ENCODE peak calls at places on chromosome 21, in eight cellular contexts. R is endodermal cell, G is kidney epithelial cell, W is body of pancreas, K is fibroblast of lung, B is GM23338, A is left lung, L is pancreas. Q is an unnamed sample.

GRCh38 chr21:44884059-44884458 is 10.6 kb upstream of the PTTG1IP start:
- DNase-seq in A (peak; percentile 68), G (no peak), K (no peak), L (no peak), R (no peak), W (no peak), B (no peak), Q (no peak)

GRCh38 chr21:42666023-42666747 is 12.8 kb downstream of the PDE9A start:
- DNase-seq in L (no peak), G (no peak), A (peak; percentile 70), B (peak; percentile 47), K (no peak), W (no peak), R (peak; percentile 85), Q (no peak)

GRCh38 chr21:45894107-45894810 is 87.3 kb upstream of the COL6A1 start:
- DNase-seq in G (no peak), K (peak; percentile 81), A (peak; percentile 69), W (no peak), R (no peak), L (no peak), B (no peak), Q (peak; percentile 73)

GRCh38 chr21:45085700-45086099 is 11.3 kb downstream of the ADARB1 start:
- DNase-seq in B (no peak), K (no peak), A (no peak), L (no peak), W (no peak), R (no peak), G (no peak), Q (no peak)

GRCh38 chr21:45990741-45991605 is 9.4 kb downstream of the COL6A1 start:
- DNase-seq in G (no peak), R (peak; percentile 38), L (peak; percentile 21), A (peak; percentile 75), W (no peak), K (no peak), B (no peak), Q (peak; percentile 52)

GRCh38 chr21:46069719-46070279 is 28.1 kb upstream of the COL6A2 start:
- DNase-seq in B (no peak), R (peak; percentile 26), G (no peak), W (no peak), K (no peak), L (no peak), A (peak; percentile 43), Q (peak; percentile 23)

GRCh38 chr21:16838330-16838729 is 674.5 kb upstream of the CXADR start:
- DNase-seq in B (no peak), R (no peak), L (no peak), G (no peak), K (peak; percentile 57), A (no peak), W (no peak), Q (no peak)

GRCh38 chr21:46664316-46664995 is 29.0 kb downstream of the PRMT2 start:
- DNase-seq in B (no peak), G (no peak), A (no peak), R (no peak), W (no peak), L (no peak), K (no peak), Q (no peak)

GRCh38 chr21:46295996-46296752 is 10.0 kb downstream of the YBEY start:
- DNase-seq in G (no peak), W (peak; percentile 59), A (peak; percentile 90), K (peak; percentile 40), B (peak; percentile 59), L (no peak), R (peak; percentile 73), Q (peak; percentile 89)

GRCh38 chr21:42233067-42233981 is 14.4 kb downstream of the ABCG1 start:
- DNase-seq in K (no peak), W (peak; percentile 59), R (peak; percentile 68), B (peak; percentile 49), G (no peak), L (peak; percentile 45), A (no peak), Q (peak; percentile 89)

GRCh38 chr21:16279658-16280581 is 550.1 kb downstream of the USP25 start:
- DNase-seq in B (peak; percentile 62), W (no peak), G (no peak), K (peak; percentile 80), A (no peak), R (peak; percentile 61), L (no peak), Q (peak; percentile 19)

GRCh38 chr21:45937721-45938452 is 43.7 kb upstream of the COL6A1 start:
- DNase-seq in L (no peak), B (no peak), A (peak; percentile 63), G (no peak), W (no peak), R (no peak), K (no peak), Q (no peak)

GRCh38 chr21:41477641-41478318 is 30.2 kb downstream of the TMPRSS2 start:
- DNase-seq in A (no peak), B (peak; percentile 62), W (peak; percentile 79), L (no peak), R (peak; percentile 64), K (peak; percentile 33), G (no peak), Q (no peak)

GRCh38 chr21:14074177-14074576 is 136.6 kb downstream of the LIPI start:
- DNase-seq in R (no peak), L (no peak), A (peak; percentile 61), G (no peak), W (no peak), K (no peak), B (no peak), Q (no peak)

GRCh38 chr21:44616591-44616926 is 4.7 kb downstream of the KRTAP10-8 start:
- DNase-seq in A (peak; percentile 69), B (no peak), W (no peak), K (no peak), G (no peak), R (no peak), L (no peak), Q (no peak)

GRCh38 chr21:16193758-16194606 is 464.2 kb downstream of the USP25 start:
- DNase-seq in R (peak; percentile 68), A (peak; percentile 38), B (peak; percentile 77), W (peak; percentile 33), K (peak; percentile 93), L (no peak), G (peak; percentile 25), Q (peak; percentile 77)

GRCh38 chr21:45816794-45817193 is 164.8 kb upstream of the COL6A1 start:
- DNase-seq in G (no peak), A (no peak), K (no peak), W (no peak), L (no peak), R (no peak), B (no peak), Q (no peak)

GRCh38 chr21:23111070-23111605 is 2112.9 kb downstream of the NCAM2 start:
- DNase-seq in A (no peak), L (no peak), R (no peak), G (peak; percentile 2), K (no peak), W (no peak), B (no peak), Q (no peak)

GRCh38 chr21:30329203-30329868 is 8.2 kb downstream of the KRTAP27-1 start:
- DNase-seq in R (no peak), A (no peak), W (no peak), B (no peak), K (peak; percentile 1), L (no peak), G (no peak), Q (no peak)

GRCh38 chr21:45074818-45075605 is 632 bp downstream of the ADARB1 start:
- DNase-seq in L (peak; percentile 50), G (no peak), B (peak; percentile 69), A (peak; percentile 84), R (peak; percentile 83), K (peak; percentile 51), W (peak; percentile 31), Q (no peak)

GRCh38 chr21:42905195-42905594 is 12.1 kb downstream of the NDUFV3 start:
- DNase-seq in A (no peak), K (no peak), W (no peak), B (no peak), G (no peak), R (no peak), L (no peak), Q (no peak)

GRCh38 chr21:15659768-15660423 is 69.9 kb upstream of the USP25 start:
- DNase-seq in B (no peak), W (no peak), L (no peak), A (no peak), R (no peak), G (peak; percentile 72), K (no peak), Q (no peak)

GRCh38 chr21:40990366-40990765 is 143.4 kb upstream of the DSCAM start:
- DNase-seq in K (no peak), A (peak; percentile 64), R (no peak), G (no peak), W (no peak), B (no peak), L (no peak), Q (no peak)

GRCh38 chr21:35051287-35051818 is 2.3 kb upstream of the RUNX1 start:
- DNase-seq in L (peak; percentile 76), K (peak; percentile 90), G (no peak), A (peak; percentile 95), R (peak; percentile 92), W (peak; percentile 87), B (peak; percentile 89), Q (peak; percentile 94)
- TF ChIP-seq CTCF in L (peak; percentile 18), K (peak; percentile 60), G (peak; percentile 60), A (peak; percentile 60), R (peak; percentile 83), W (peak; percentile 78), B (peak; percentile 69), Q (peak; percentile 71)

DNA sequence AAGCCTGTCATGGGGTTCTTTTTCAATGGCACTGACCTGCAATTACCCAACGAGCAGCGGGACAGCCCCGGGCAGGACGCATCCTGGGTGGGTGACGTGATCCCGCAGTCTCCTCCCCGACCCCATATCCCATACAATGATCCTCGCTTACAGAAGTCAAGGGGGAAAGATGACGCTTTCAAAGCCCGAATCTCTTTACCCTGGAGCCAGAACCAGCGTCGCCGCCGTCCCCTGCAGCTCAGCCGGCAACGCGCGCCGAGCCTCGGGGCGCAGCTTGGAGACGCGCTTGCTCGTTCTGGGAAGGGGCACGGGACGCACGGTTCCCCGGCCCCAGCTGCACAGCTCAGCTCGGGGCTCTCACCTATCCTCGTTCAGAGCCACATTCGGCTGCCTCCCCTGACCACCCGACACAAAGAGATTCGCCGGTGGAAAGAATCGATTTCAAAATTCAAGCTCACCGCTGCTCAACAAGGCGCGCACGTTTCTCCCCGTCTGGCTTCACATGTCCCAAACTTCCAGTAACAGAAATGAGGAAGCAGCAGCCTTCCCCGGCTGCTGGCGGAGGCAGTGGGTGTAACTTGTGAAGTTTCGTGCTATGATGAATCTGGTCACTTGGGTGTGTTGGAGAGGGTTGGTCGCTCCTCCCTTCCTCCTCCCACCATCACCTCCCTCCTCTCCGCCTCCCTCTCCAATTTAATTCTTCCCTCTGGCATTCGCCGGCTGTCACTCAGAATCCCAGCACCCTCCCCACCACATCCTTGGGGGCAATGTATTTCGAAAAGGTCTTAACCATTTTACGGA is at the start of gene TIAM1:
- DNase-seq in A (peak; percentile 80), L (no peak), G (no peak), B (peak; percentile 71), W (peak; percentile 16), R (peak; percentile 89), K (peak; percentile 88), Q (peak; percentile 58)
- H3K4me3 ChIP-seq in A (peak within 1 kb of the TSS; percentile 34), L (peak within 1 kb of the TSS; percentile 41), G (peak within 1 kb of the TSS; percentile 79), B (peak within 1 kb of the TSS; percentile 82), W (no peak within 1 kb of the TSS), R (peak within 1 kb of the TSS; percentile 91), K (peak within 1 kb of the TSS; percentile 27), Q (peak within 1 kb of the TSS; percentile 50)

GRCh38 chr21:36657999-36658398 is 40.9 kb upstream of the SIM2 start:
- DNase-seq in W (no peak), G (no peak), L (no peak), A (no peak), R (no peak), K (no peak), B (no peak), Q (no peak)
- H3K27me3 ChIP-seq in W (peaks cover 6% of the 10 kb centered on the region), G (peaks cover 8% of the 10 kb centered on the region), L (no peaks in the 10 kb centered on the region), A (no peaks in the 10 kb centered on the region), R (peaks cover 3% of the 10 kb centered on the region), K (peaks cover 10% of the 10 kb centered on the region), B (no peaks in the 10 kb centered on the region), Q (no peaks in the 10 kb centered on the region)

GRCh38 chr21:20739421-20739820 is 258.8 kb upstream of the NCAM2 start:
- DNase-seq in R (peak; percentile 75), L (no peak), K (no peak), B (peak; percentile 72), W (no peak), G (no peak), A (no peak), Q (no peak)
- TF ChIP-seq CTCF in R (peak; percentile 73), L (no peak), K (no peak), B (peak; percentile 67), W (no peak), G (no peak), A (no peak), Q (no peak)

Q was measured in psoas muscle.